ENCODE peak calls at places on chromosomes 13 and 19, in ten cellular contexts. Y is pancreas, N is HCT116, A is spleen, R is H9, I is body of pancreas, C is heart left ventricle, J is tibial nerve, Q is stomach, S is mammary epithelial cell. M is an unnamed sample.

GRCh38 chr19:17865364-17866311 is 5.9 kb downstream of the RPL18A start:
- DNase-seq in A (no peak), Q (peak; percentile 78), J (no peak), C (no peak), S (peak; percentile 45), N (peak; percentile 57), I (no peak), R (no peak), Y (no peak), M (no peak)

GRCh38 chr13:86856996-86857395 is 814.2 kb upstream of the SLITRK5 start:
- DNase-seq in R (peak; percentile 43), C (no peak), I (no peak), Y (no peak), J (no peak), N (peak; percentile 47), A (no peak), S (no peak), Q (no peak), M (no peak)

GRCh38 chr13:105914637-105915036 is 620.8 kb downstream of the EFNB2 start:
- DNase-seq in Y (no peak), S (peak; percentile 11), I (no peak), J (no peak), N (no peak), Q (no peak), C (no peak), R (no peak), A (no peak), M (no peak)

GRCh38 chr13:34412295-34412694 is 529.8 kb upstream of the NBEA start:
- DNase-seq in I (no peak), Q (no peak), R (no peak), Y (no peak), J (no peak), C (no peak), S (no peak), N (no peak), A (no peak), M (no peak)

GRCh38 chr13:113947321-113948033 is 26.4 kb downstream of the C13orf46 start:
- DNase-seq in I (peak; percentile 73), Y (no peak), S (peak; percentile 49), Q (peak; percentile 66), C (no peak), R (peak; percentile 49), N (peak; percentile 12), J (peak; percentile 72), A (peak; percentile 67), M (no peak)

GRCh38 chr19:5480427-5480836 is 25.2 kb downstream of the ZNRF4 start:
- DNase-seq in A (no peak), I (peak; percentile 28), J (no peak), Q (peak; percentile 36), R (peak; percentile 64), Y (no peak), C (no peak), S (no peak), N (peak; percentile 28), M (no peak)

GRCh38 chr19:56838930-56839664 is 1.4 kb downstream of the PEG3 start:
- DNase-seq in C (peak; percentile 99), A (peak; percentile 84), S (peak; percentile 32), Y (peak; percentile 89), N (no peak), Q (peak; percentile 69), R (no peak), I (peak; percentile 99), J (peak; percentile 88), M (peak; percentile 56)

GRCh38 chr19:343941-344624 is 513 bp downstream of the MIER2 start:
- DNase-seq in S (no peak), A (peak; percentile 79), J (no peak), N (no peak), I (no peak), Q (no peak), C (no peak), R (no peak), Y (peak; percentile 72), M (no peak)

GRCh38 chr13:28449826-28450773 is 44.8 kb downstream of the FLT1 start:
- DNase-seq in Y (no peak), N (no peak), R (no peak), S (no peak), J (no peak), Q (no peak), I (no peak), C (no peak), A (no peak), M (no peak)

GRCh38 chr19:7874080-7874856 is at the start of gene PRR36:
- DNase-seq in S (no peak), R (peak; percentile 94), A (no peak), N (no peak), I (peak; percentile 80), C (peak; percentile 57), Q (peak; percentile 72), Y (peak; percentile 84), J (no peak), M (no peak)

DNA sequence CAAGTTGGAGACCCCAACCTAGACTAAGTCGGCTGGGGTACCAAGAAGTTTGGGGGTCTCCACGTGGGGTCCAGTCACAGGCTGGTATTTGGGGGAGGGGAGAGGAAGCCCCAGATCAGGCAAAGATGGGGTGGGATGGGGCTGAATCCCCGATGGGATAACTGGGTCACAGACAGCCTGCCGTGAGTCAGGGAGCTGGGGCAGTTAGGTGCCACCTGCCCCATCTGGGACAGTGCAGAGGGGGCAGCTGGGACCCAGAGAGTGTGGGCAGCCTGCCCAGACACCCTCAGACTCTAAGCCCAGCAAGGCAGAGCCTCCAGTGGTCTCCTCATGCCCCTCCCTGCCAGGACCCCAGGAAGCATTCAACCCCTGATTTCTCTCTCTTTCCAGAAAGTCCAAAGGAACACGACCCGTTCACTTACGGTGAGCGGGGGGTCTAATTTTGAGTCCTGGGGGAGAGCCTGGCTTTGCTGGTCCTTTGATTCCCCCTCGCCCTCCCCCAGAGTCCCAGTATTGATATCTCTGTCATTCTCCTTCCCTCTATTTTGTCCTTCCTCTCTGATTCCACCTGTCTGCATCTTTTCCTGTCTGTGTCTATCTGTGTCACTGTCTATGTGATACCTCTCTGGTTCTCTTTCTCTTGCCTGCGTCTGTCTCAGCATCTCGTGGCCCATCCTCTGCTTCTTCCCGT is 1.7 kb downstream of the FXYD1 start:
- DNase-seq in Q (no peak), R (no peak), A (no peak), C (no peak), N (no peak), I (no peak), S (no peak), J (no peak), Y (no peak), M (no peak)
- H3K4me1 ChIP-seq in Q (peaks cover 84% of the 10 kb centered on the region), R (peaks cover 2% of the 10 kb centered on the region), A (peaks cover 23% of the 10 kb centered on the region), C (peaks cover 18% of the 10 kb centered on the region), N (peaks cover 18% of the 10 kb centered on the region), I (peaks cover 43% of the 10 kb centered on the region), S (peaks cover 35% of the 10 kb centered on the region), J (no peaks in the 10 kb centered on the region), Y (peaks cover 10% of the 10 kb centered on the region), M (peaks cover 40% of the 10 kb centered on the region)

GRCh38 chr13:23344923-23345322 is 88.6 kb downstream of the SACS start:
- DNase-seq in R (no peak), C (no peak), S (no peak), Q (no peak), N (no peak), A (no peak), I (no peak), J (no peak), Y (no peak), M (no peak)

GRCh38 chr13:23350009-23350408 is 83.5 kb downstream of the SACS start:
- DNase-seq in C (no peak), R (no peak), A (no peak), Y (no peak), N (no peak), I (no peak), S (no peak), Q (no peak), J (no peak), M (no peak)

GRCh38 chr13:23347601-23348000 is 85.9 kb downstream of the SACS start:
- DNase-seq in C (no peak), Q (no peak), Y (no peak), S (no peak), J (no peak), A (no peak), R (no peak), N (no peak), I (no peak), M (no peak)

GRCh38 chr13:23349127-23349897 is 84.2 kb downstream of the SACS start:
- DNase-seq in R (no peak), S (no peak), Q (no peak), C (no peak), J (peak; percentile 10), A (no peak), Y (no peak), N (no peak), I (no peak), M (no peak)

DNA sequence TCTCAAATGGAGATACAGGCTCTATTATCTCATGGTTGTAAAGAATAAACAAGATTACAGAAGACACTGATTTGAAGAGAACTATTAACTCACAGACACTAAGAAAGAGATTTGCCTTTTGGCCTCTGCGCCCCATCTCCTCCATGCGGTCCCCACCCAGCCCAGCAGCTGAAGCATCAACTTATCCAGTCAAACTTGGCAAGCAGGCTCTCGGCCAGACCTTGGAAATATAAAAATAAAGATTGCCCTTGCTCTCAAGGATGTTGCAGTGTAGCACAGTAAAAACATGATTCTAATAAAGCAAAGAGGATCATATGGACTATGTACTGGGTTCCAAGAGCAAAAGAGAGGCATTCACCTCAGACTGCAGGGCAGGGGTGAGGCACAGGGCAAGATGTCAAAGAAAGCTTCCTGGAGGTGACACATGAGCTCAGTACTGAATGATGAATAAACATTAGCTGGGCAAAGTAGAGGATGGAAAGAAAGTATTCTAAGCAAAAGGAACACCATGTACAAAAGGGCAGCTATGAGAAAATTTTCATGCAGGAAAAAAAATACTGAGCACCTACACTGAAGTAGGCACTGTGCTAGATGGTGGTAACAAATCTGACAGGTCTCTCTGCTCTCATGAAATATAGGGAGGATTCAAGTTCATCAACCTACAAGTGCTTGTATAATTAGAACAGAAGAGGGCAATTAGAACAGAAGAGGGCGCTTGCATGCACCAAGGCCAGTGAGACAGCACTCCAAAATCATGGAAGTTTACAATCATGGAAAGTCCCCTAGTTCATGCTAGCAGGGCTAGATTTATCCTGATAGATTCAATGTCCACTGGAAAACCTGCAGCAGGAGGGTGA is 85.0 kb downstream of the SACS start:
- DNase-seq in N (no peak), A (no peak), Y (no peak), J (no peak), Q (no peak), S (no peak), I (no peak), C (no peak), R (no peak), M (no peak)
- H3K27ac ChIP-seq in N (no peak overlapping the region), A (peak overlapping the region; percentile 28), Y (no peak overlapping the region), J (no peak overlapping the region), Q (no peak overlapping the region), S (no peak overlapping the region), I (no peak overlapping the region), C (no peak overlapping the region), R (no peak overlapping the region), M (peak overlapping the region; percentile 27)

GRCh38 chr13:91158015-91158390 is 189.5 kb upstream of the MIR17HG start:
- DNase-seq in Q (no peak), S (no peak), A (no peak), N (no peak), R (no peak), C (no peak), I (no peak), Y (no peak), J (no peak), M (no peak)
- TF ChIP-seq CTCF in Q (no peak), S (no peak), A (no peak), N (no peak), R (no peak), C (no peak), I (peak; percentile 43), Y (no peak), J (no peak), M (no peak)

DNA sequence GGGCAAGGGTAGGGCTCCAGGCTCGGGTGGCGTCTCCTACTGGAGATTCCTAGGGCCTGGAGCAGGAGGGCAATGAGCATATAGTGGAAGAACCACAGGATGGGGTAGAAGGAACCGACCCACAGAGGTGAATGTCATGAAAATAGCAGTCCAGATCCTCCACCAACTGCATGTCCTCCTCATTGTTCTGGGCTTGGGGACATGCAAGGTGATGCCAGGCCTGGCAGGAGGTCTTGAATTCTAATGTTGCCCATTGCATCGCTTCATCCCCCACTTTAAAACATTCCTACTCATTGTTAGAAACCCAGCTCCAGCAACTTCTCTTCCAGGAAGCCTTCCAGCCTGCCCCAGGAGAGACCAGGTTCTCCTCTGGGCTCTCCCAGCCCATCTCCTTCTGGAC is 49.4 kb downstream of the OR10H4 start:
- DNase-seq in R (no peak), I (no peak), Y (no peak), Q (no peak), J (no peak), S (no peak), N (no peak), C (no peak), A (no peak), M (no peak)
- H3K4me1 ChIP-seq in R (no peaks in the 10 kb centered on the region), I (peaks cover 40% of the 10 kb centered on the region), Y (no peaks in the 10 kb centered on the region), Q (peaks cover 25% of the 10 kb centered on the region), J (no peaks in the 10 kb centered on the region), S (no peaks in the 10 kb centered on the region), N (no peaks in the 10 kb centered on the region), C (peaks cover 4% of the 10 kb centered on the region), A (peaks cover 4% of the 10 kb centered on the region), M (peaks cover 17% of the 10 kb centered on the region)

M was measured in esophagus squamous epithelium.